ENCODE peak calls at places on chromosomes 3 and 15, in seven cellular contexts. X is cardiac muscle cell, J is heart left ventricle, A is lung, P is ovary, R is HCT116, W is K562. N is an unnamed sample.
A peak's percentile ranks its signal among the peaks of the same experiment; 100 is the strongest.

GRCh38 chr3:113695426-113695817 is 1.0 kb downstream of the USF3 start:
- DNase-seq in X (peak; percentile 23), J (no peak), A (no peak), P (no peak), R (no peak), W (no peak), N (no peak)

GRCh38 chr3:123576119-123576518 is 8.7 kb downstream of the HACD2 start:
- DNase-seq in X (peak; percentile 27), J (no peak), A (no peak), P (no peak), R (no peak), W (no peak), N (no peak)

GRCh38 chr3:11655188-11655928 is 11.6 kb upstream of the VGLL4 start:
- DNase-seq in X (peak; percentile 39), J (no peak), A (no peak), P (no peak), R (peak; percentile 4), W (no peak), N (no peak)

GRCh38 chr3:37183375-37183831 is 9.0 kb upstream of the LRRFIP2 start:
- DNase-seq in X (peak; percentile 94), J (no peak), A (no peak), P (no peak), R (peak; percentile 73), W (no peak), N (no peak)

GRCh38 chr3:15601399-15602145 is at the start of the genes BTD and HACL1:
- DNase-seq in X (peak; percentile 100), J (peak; percentile 96), A (peak; percentile 98), P (peak; percentile 98), R (peak; percentile 98), W (peak; percentile 97), N (no peak)

GRCh38 chr3:100072328-100073048 is 41.8 kb downstream of the FILIP1L start:
- DNase-seq in X (peak; percentile 52), J (no peak), A (no peak), P (no peak), R (no peak), W (no peak), N (no peak)

GRCh38 chr3:133490468-133491351 is 82.8 kb upstream of the CDV3 start:
- DNase-seq in X (no peak), J (no peak), A (no peak), P (no peak), R (no peak), W (no peak), N (no peak)

GRCh38 chr3:99167016-99167415 is 265.5 kb upstream of the DCBLD2 start:
- DNase-seq in X (no peak), J (no peak), A (no peak), P (no peak), R (no peak), W (no peak), N (no peak)

GRCh38 chr3:49411550-49411967 is 217 bp downstream of the RHOA start:
- DNase-seq in X (peak; percentile 28), J (peak; percentile 55), A (peak; percentile 55), P (peak; percentile 59), R (no peak), W (peak; percentile 73), N (no peak)

GRCh38 chr3:108131105-108131794 is 40.4 kb upstream of the CD47 start:
- DNase-seq in X (peak; percentile 47), J (no peak), A (no peak), P (no peak), R (peak; percentile 56), W (no peak), N (no peak)

DNA sequence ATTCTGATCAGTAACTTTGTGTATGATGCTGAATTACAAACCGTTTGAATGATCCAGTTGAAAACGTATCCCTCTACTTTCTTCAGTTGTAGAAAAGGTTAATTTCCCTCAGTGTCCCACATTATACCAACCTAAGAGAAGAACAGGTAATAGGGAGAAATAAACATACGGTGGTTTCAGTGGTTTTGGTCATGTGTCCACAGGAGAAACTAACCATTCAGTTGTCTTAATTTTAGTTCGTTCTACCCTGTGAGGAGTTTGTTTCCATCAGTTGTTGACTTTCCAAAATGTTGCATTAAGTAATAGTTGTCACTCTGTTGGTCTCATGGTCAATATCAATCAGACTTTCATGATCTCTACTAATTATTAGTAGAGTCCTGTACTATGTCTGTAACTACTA is 15.1 kb downstream of the CALML4 start:
- DNase-seq in X (no peak), J (no peak), A (no peak), P (no peak), R (no peak), W (no peak), N (no peak)
- H3K4me1 ChIP-seq in X (no peaks in the 10 kb centered on the region), J (peaks cover 28% of the 10 kb centered on the region), A (peaks cover 12% of the 10 kb centered on the region), P (peaks cover 4% of the 10 kb centered on the region), R (no peaks in the 10 kb centered on the region), W (no peaks in the 10 kb centered on the region), N (peaks cover 18% of the 10 kb centered on the region)

GRCh38 chr15:80183886-80184285 is 31.1 kb downstream of the FAH start:
- DNase-seq in X (no peak), J (no peak), A (no peak), P (no peak), R (no peak), W (no peak), N (no peak)

GRCh38 chr15:80185152-80185551 is 32.4 kb downstream of the FAH start:
- DNase-seq in X (no peak), J (no peak), A (no peak), P (no peak), R (no peak), W (no peak), N (no peak)

GRCh38 chr15:80188293-80188692 is 35.5 kb downstream of the FAH start:
- DNase-seq in X (no peak), J (no peak), A (no peak), P (no peak), R (no peak), W (no peak), N (no peak)

GRCh38 chr15:80186597-80186996 is 33.8 kb downstream of the FAH start:
- DNase-seq in X (no peak), J (no peak), A (no peak), P (no peak), R (no peak), W (no peak), N (no peak)

DNA sequence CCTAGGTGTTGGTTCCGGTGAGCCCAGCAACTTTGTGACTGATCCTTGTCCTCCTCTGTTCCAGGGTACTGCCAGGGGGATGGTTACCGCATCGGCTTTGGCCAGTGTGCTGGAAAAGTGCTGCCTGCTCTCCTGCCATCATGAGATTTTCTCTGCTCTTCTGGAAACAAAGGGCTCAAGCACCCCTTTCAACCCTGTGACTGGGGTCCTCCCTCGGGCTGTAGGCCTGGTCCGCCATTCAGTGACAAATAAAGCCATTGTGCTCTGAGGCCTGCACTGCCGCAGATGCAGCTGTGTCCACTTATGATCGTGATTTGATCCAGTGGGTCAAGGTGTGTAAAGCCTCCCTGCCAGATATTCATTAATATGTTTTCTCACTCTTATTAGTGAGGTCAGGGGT is 33.3 kb downstream of the FAH start:
- DNase-seq in X (no peak), J (no peak), A (no peak), P (no peak), R (no peak), W (no peak), N (no peak)
- H3K4me3 ChIP-seq in X (no peak overlapping the region), J (no peak overlapping the region), A (no peak overlapping the region), P (no peak overlapping the region), R (no peak overlapping the region), W (no peak overlapping the region), N (no peak overlapping the region)

GRCh38 chr3:47010910-47011309 is 31.4 kb downstream of the NBEAL2 start:
- DNase-seq in X (no peak), J (no peak), A (no peak), P (no peak), R (no peak), W (no peak), N (no peak)

GRCh38 chr3:47009225-47010049 is 30.0 kb downstream of the NBEAL2 start:
- DNase-seq in X (peak; percentile 97), J (peak; percentile 92), A (peak; percentile 89), P (peak; percentile 93), R (no peak), W (no peak), N (no peak)

GRCh38 chr3:47008851-47009224 is 29.4 kb downstream of the NBEAL2 start:
- DNase-seq in X (no peak), J (no peak), A (no peak), P (no peak), R (no peak), W (no peak), N (no peak)

GRCh38 chr3:47011371-47011770 is 31.9 kb downstream of the NBEAL2 start:
- DNase-seq in X (no peak), J (no peak), A (no peak), P (no peak), R (no peak), W (no peak), N (no peak)

GRCh38 chr3:47010050-47010712 is 30.7 kb downstream of the NBEAL2 start:
- DNase-seq in X (no peak), J (no peak), A (no peak), P (peak; percentile 35), R (no peak), W (no peak), N (no peak)
- TF ChIP-seq CTCF in X (peak; percentile 2), J (no peak), A (no peak), P (no peak), R (no peak), W (no peak), N (no peak)

GRCh38 chr3:169147246-169148008 is 516.1 kb downstream of the MECOM start:
- DNase-seq in X (peak; percentile 86), J (peak; percentile 56), A (peak; percentile 62), P (no peak), R (no peak), W (peak; percentile 78), N (no peak)

GRCh38 chr3:169149349-169149890 is 514.1 kb downstream of the MECOM start:
- DNase-seq in X (peak; percentile 94), J (peak; percentile 85), A (peak; percentile 88), P (peak; percentile 55), R (peak; percentile 67), W (peak; percentile 73), N (peak; percentile 3)

GRCh38 chr3:169146866-169147245 is 516.7 kb downstream of the MECOM start:
- DNase-seq in X (no peak), J (no peak), A (no peak), P (no peak), R (no peak), W (no peak), N (no peak)

GRCh38 chr3:169150343-169150742 is 513.2 kb downstream of the MECOM start:
- DNase-seq in X (no peak), J (no peak), A (no peak), P (no peak), R (no peak), W (no peak), N (no peak)

DNA sequence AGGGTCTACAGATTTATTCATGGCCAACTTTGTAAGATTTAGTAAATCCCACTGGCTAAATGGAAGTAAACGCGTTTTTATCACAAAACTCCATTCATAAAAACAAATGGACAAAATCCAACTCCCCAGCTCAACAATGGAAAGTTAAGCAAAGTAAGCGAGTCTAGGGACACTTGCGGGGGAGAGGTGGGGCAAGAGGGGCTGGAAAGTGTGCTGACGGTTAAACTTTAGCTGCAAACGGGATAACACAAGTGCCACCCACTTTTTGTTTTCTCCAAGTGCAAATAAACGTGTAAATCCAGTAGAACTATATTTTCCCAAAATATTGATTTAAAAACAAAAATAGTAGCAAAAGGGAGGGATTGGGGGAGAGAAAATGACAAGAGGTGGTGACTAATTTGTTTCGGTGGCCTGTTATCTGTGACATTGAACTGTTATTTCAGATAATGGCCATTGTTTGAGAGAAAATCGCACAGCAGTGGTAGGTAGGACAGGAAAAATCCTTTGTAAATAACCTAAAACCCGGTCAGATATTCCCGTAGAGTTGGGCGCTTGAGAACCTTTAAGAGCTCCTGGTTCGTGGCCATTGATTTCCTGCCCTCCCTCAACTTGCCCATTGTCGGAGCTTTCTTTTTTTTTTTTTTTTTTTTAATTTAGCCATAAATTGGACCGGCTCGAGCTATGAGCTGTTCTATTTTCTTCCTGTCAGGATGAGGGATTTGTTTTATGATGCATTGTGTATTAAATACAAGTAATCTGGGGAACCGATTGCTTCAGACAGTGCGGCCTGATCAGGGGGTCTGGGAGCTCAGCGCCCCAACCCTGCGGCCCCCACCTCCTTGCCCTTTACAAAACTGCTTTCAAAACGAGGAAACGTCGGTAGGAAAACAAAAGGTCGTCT is 514.8 kb downstream of the MECOM start:
- DNase-seq in X (peak; percentile 56), J (peak; percentile 35), A (no peak), P (no peak), R (no peak), W (peak; percentile 23), N (no peak)
- H3K4me1 ChIP-seq in X (peaks cover 29% of the 10 kb centered on the region), J (peaks cover 44% of the 10 kb centered on the region), A (no peaks in the 10 kb centered on the region), P (peaks cover 3% of the 10 kb centered on the region), R (peaks cover 2% of the 10 kb centered on the region), W (peaks cover 16% of the 10 kb centered on the region), N (no peaks in the 10 kb centered on the region)